ENCODE peak calls at places on chromosomes 2 and 18, in ten cellular contexts. One of them, this sample, is unnamed.

GRCh38 chr18:33916200-33916599 is 308.5 kb downstream of the NOL4 start:
- DNase-seq in AML-193: no peak
- DNase-seq in EL: no peak
- DNase-seq in HL-60: no peak
- DNase-seq in C1 segment of cervical spinal cord: no peak
- DNase-seq in A172: no peak
- DNase-seq in activated CD8-positive, alpha-beta memory T cell treated with anti-CD3 and anti-CD28 coated beads for 48 hours: no peak
- DNase-seq in AG04450: no peak
- DNase-seq in CD8-positive, alpha-beta T cell: no peak
- DNase-seq in NT2/D1: no peak
- DNase-seq in this sample: no peak

GRCh38 chr2:131394147-131394931 is 30.4 kb upstream of the RAB6D start:
- DNase-seq in AML-193: no peak
- DNase-seq in EL: peak
- DNase-seq in HL-60: peak
- DNase-seq in C1 segment of cervical spinal cord: no peak
- DNase-seq in A172: no peak
- DNase-seq in activated CD8-positive, alpha-beta memory T cell treated with anti-CD3 and anti-CD28 coated beads for 48 hours: no peak
- DNase-seq in AG04450: no peak
- DNase-seq in CD8-positive, alpha-beta T cell: no peak
- DNase-seq in NT2/D1: peak
- DNase-seq in this sample: no peak

GRCh38 chr2:53593891-53594585 is 173.6 kb upstream of the CHAC2 start:
- DNase-seq in AML-193: no peak
- DNase-seq in EL: peak
- DNase-seq in HL-60: no peak
- DNase-seq in C1 segment of cervical spinal cord: no peak
- DNase-seq in A172: peak
- DNase-seq in activated CD8-positive, alpha-beta memory T cell treated with anti-CD3 and anti-CD28 coated beads for 48 hours: no peak
- DNase-seq in AG04450: no peak
- DNase-seq in CD8-positive, alpha-beta T cell: no peak
- DNase-seq in NT2/D1: no peak
- DNase-seq in this sample: no peak

GRCh38 chr2:100017633-100018032 is 124.8 kb downstream of the AFF3 start:
- DNase-seq in AML-193: no peak
- DNase-seq in EL: peak
- DNase-seq in HL-60: no peak
- DNase-seq in C1 segment of cervical spinal cord: no peak
- DNase-seq in A172: peak
- DNase-seq in activated CD8-positive, alpha-beta memory T cell treated with anti-CD3 and anti-CD28 coated beads for 48 hours: no peak
- DNase-seq in AG04450: peak
- DNase-seq in CD8-positive, alpha-beta T cell: no peak
- DNase-seq in NT2/D1: no peak
- DNase-seq in this sample: no peak

GRCh38 chr18:11167778-11168177 is 18.4 kb upstream of the PIEZO2 start:
- DNase-seq in AML-193: no peak
- DNase-seq in EL: peak
- DNase-seq in HL-60: no peak
- DNase-seq in C1 segment of cervical spinal cord: no peak
- DNase-seq in A172: no peak
- DNase-seq in activated CD8-positive, alpha-beta memory T cell treated with anti-CD3 and anti-CD28 coated beads for 48 hours: no peak
- DNase-seq in AG04450: peak
- DNase-seq in CD8-positive, alpha-beta T cell: no peak
- DNase-seq in NT2/D1: no peak
- DNase-seq in this sample: no peak

GRCh38 chr2:109030870-109031480 is 42.0 kb upstream of the EDAR start:
- DNase-seq in AML-193: no peak
- DNase-seq in EL: no peak
- DNase-seq in HL-60: no peak
- DNase-seq in C1 segment of cervical spinal cord: no peak
- DNase-seq in A172: no peak
- DNase-seq in activated CD8-positive, alpha-beta memory T cell treated with anti-CD3 and anti-CD28 coated beads for 48 hours: no peak
- DNase-seq in AG04450: no peak
- DNase-seq in CD8-positive, alpha-beta T cell: peak
- DNase-seq in NT2/D1: no peak
- DNase-seq in this sample: no peak

GRCh38 chr2:25567406-25567805 is 106.0 kb downstream of the DTNB start:
- DNase-seq in AML-193: peak
- DNase-seq in EL: peak
- DNase-seq in HL-60: peak
- DNase-seq in C1 segment of cervical spinal cord: no peak
- DNase-seq in A172: peak
- DNase-seq in activated CD8-positive, alpha-beta memory T cell treated with anti-CD3 and anti-CD28 coated beads for 48 hours: no peak
- DNase-seq in AG04450: no peak
- DNase-seq in CD8-positive, alpha-beta T cell: no peak
- DNase-seq in NT2/D1: no peak
- DNase-seq in this sample: no peak

GRCh38 chr2:233794128-233794658 is 16.1 kb downstream of the MROH2A start:
- DNase-seq in AML-193: no peak
- DNase-seq in EL: no peak
- DNase-seq in HL-60: no peak
- DNase-seq in C1 segment of cervical spinal cord: no peak
- DNase-seq in A172: no peak
- DNase-seq in activated CD8-positive, alpha-beta memory T cell treated with anti-CD3 and anti-CD28 coated beads for 48 hours: no peak
- DNase-seq in AG04450: no peak
- DNase-seq in CD8-positive, alpha-beta T cell: no peak
- DNase-seq in NT2/D1: no peak
- DNase-seq in this sample: no peak

GRCh38 chr2:98576666-98577312 is 31.5 kb downstream of the COA5 start:
- DNase-seq in AML-193: no peak
- DNase-seq in EL: no peak
- DNase-seq in HL-60: no peak
- DNase-seq in C1 segment of cervical spinal cord: no peak
- DNase-seq in A172: no peak
- DNase-seq in activated CD8-positive, alpha-beta memory T cell treated with anti-CD3 and anti-CD28 coated beads for 48 hours: no peak
- DNase-seq in AG04450: no peak
- DNase-seq in CD8-positive, alpha-beta T cell: no peak
- DNase-seq in NT2/D1: no peak
- DNase-seq in this sample: no peak

GRCh38 chr18:69257861-69258458 is 142.7 kb upstream of the DOK6 start:
- DNase-seq in AML-193: no peak
- DNase-seq in EL: peak
- DNase-seq in HL-60: no peak
- DNase-seq in C1 segment of cervical spinal cord: no peak
- DNase-seq in A172: no peak
- DNase-seq in activated CD8-positive, alpha-beta memory T cell treated with anti-CD3 and anti-CD28 coated beads for 48 hours: no peak
- DNase-seq in AG04450: peak
- DNase-seq in CD8-positive, alpha-beta T cell: no peak
- DNase-seq in NT2/D1: no peak
- DNase-seq in this sample: no peak

GRCh38 chr2:10382313-10383061 is 65.6 kb downstream of the ODC1 start:
- DNase-seq in AML-193: peak
- DNase-seq in EL: no peak
- DNase-seq in HL-60: peak
- DNase-seq in C1 segment of cervical spinal cord: no peak
- DNase-seq in A172: no peak
- DNase-seq in activated CD8-positive, alpha-beta memory T cell treated with anti-CD3 and anti-CD28 coated beads for 48 hours: no peak
- DNase-seq in AG04450: no peak
- DNase-seq in CD8-positive, alpha-beta T cell: peak
- DNase-seq in NT2/D1: no peak
- DNase-seq in this sample: peak

GRCh38 chr2:231530099-231531085 is at the start of gene NMUR1:
- DNase-seq in AML-193: no peak
- DNase-seq in EL: peak
- DNase-seq in HL-60: peak
- DNase-seq in C1 segment of cervical spinal cord: peak
- DNase-seq in A172: no peak
- DNase-seq in activated CD8-positive, alpha-beta memory T cell treated with anti-CD3 and anti-CD28 coated beads for 48 hours: peak
- DNase-seq in AG04450: no peak
- DNase-seq in CD8-positive, alpha-beta T cell: peak
- DNase-seq in NT2/D1: peak
- DNase-seq in this sample: peak

GRCh38 chr2:235634435-235635152 is 140.8 kb downstream of the AGAP1 start:
- DNase-seq in AML-193: no peak
- DNase-seq in EL: peak
- DNase-seq in HL-60: no peak
- DNase-seq in C1 segment of cervical spinal cord: no peak
- DNase-seq in A172: peak
- DNase-seq in activated CD8-positive, alpha-beta memory T cell treated with anti-CD3 and anti-CD28 coated beads for 48 hours: no peak
- DNase-seq in AG04450: no peak
- DNase-seq in CD8-positive, alpha-beta T cell: no peak
- DNase-seq in NT2/D1: no peak
- DNase-seq in this sample: no peak

GRCh38 chr18:5630057-5630765 is 86.4 kb upstream of the EPB41L3 start:
- DNase-seq in AML-193: no peak
- DNase-seq in EL: no peak
- DNase-seq in HL-60: peak
- DNase-seq in C1 segment of cervical spinal cord: peak
- DNase-seq in A172: no peak
- DNase-seq in activated CD8-positive, alpha-beta memory T cell treated with anti-CD3 and anti-CD28 coated beads for 48 hours: no peak
- DNase-seq in AG04450: no peak
- DNase-seq in CD8-positive, alpha-beta T cell: no peak
- DNase-seq in NT2/D1: no peak
- DNase-seq in this sample: peak

GRCh38 chr18:4720498-4720897 is 265.4 kb upstream of the DLGAP1 start:
- DNase-seq in AML-193: no peak
- DNase-seq in EL: no peak
- DNase-seq in HL-60: no peak
- DNase-seq in C1 segment of cervical spinal cord: no peak
- DNase-seq in A172: no peak
- DNase-seq in activated CD8-positive, alpha-beta memory T cell treated with anti-CD3 and anti-CD28 coated beads for 48 hours: no peak
- DNase-seq in AG04450: no peak
- DNase-seq in CD8-positive, alpha-beta T cell: no peak
- DNase-seq in NT2/D1: peak
- DNase-seq in this sample: no peak

GRCh38 chr18:68177807-68178702 is 536.9 kb downstream of the TMX3 start:
- DNase-seq in AML-193: no peak
- DNase-seq in EL: peak
- DNase-seq in HL-60: no peak
- DNase-seq in C1 segment of cervical spinal cord: no peak
- DNase-seq in A172: peak
- DNase-seq in activated CD8-positive, alpha-beta memory T cell treated with anti-CD3 and anti-CD28 coated beads for 48 hours: no peak
- DNase-seq in AG04450: peak
- DNase-seq in CD8-positive, alpha-beta T cell: no peak
- DNase-seq in NT2/D1: no peak
- DNase-seq in this sample: no peak

GRCh38 chr2:64932327-64933216 is 56.6 kb upstream of the SLC1A4 start:
- DNase-seq in AML-193: peak
- DNase-seq in EL: no peak
- DNase-seq in HL-60: peak
- DNase-seq in C1 segment of cervical spinal cord: no peak
- DNase-seq in A172: no peak
- DNase-seq in activated CD8-positive, alpha-beta memory T cell treated with anti-CD3 and anti-CD28 coated beads for 48 hours: no peak
- DNase-seq in AG04450: no peak
- DNase-seq in CD8-positive, alpha-beta T cell: no peak
- DNase-seq in NT2/D1: no peak
- DNase-seq in this sample: no peak